ENCODE peak calls at places on chromosome 11, in five cellular contexts. Q, L, F, O and M are unnamed samples.

GRCh38 chr11:17553249-17553546 is 6.1 kb downstream of the OTOG start:
- DNase-seq in F (no peak), Q (peak), O (no peak), L (no peak), M (no peak)

GRCh38 chr11:14029971-14030531 is 67.5 kb downstream of the SPON1 start:
- DNase-seq in L (peak), F (peak), O (peak), Q (no peak), M (peak)

GRCh38 chr11:13111813-13112130 is 102.7 kb downstream of the RASSF10 start:
- DNase-seq in O (no peak), F (no peak), Q (no peak), L (no peak), M (no peak)

GRCh38 chr11:2655834-2656622 is 43.8 kb downstream of the KCNQ1OT1 start:
- DNase-seq in O (peak), Q (no peak), L (no peak), F (no peak), M (peak)

GRCh38 chr11:102546923-102547471 is 16.4 kb upstream of the MMP7 start:
- DNase-seq in L (no peak), F (no peak), O (no peak), Q (no peak), M (no peak)

GRCh38 chr11:65036931-65037330 is 4.1 kb upstream of the SAC3D1 start:
- DNase-seq in Q (no peak), O (no peak), L (no peak), F (peak), M (peak)

GRCh38 chr11:34327804-34328631 is 29.8 kb downstream of the ABTB2 start:
- DNase-seq in O (no peak), L (no peak), F (no peak), Q (no peak), M (peak)

GRCh38 chr11:107898270-107898669 is 30.0 kb upstream of the RAB39A start:
- DNase-seq in Q (peak), O (peak), L (peak), F (no peak), M (peak)

GRCh38 chr11:116814502-116814901 is 8.6 kb downstream of the APOA4 start:
- DNase-seq in F (no peak), O (no peak), L (no peak), Q (no peak), M (no peak)

GRCh38 chr11:34567733-34568132 is 53.2 kb upstream of the EHF start:
- DNase-seq in F (no peak), O (no peak), Q (no peak), L (no peak), M (no peak)

GRCh38 chr11:38819986-38820385 is 2221.9 kb upstream of the RAG2 start:
- DNase-seq in F (no peak), Q (no peak), O (no peak), L (no peak), M (no peak)

GRCh38 chr11:134751825-134752224 is 339.8 kb upstream of the B3GAT1 start:
- DNase-seq in F (no peak), L (no peak), O (no peak), Q (no peak), M (no peak)

GRCh38 chr11:107590460-107591097 is 368 bp upstream of the ELMOD1 start:
- DNase-seq in L (no peak), Q (no peak), O (no peak), F (no peak), M (no peak)

GRCh38 chr11:20127671-20128527 is 32.4 kb downstream of the DBX1 start:
- DNase-seq in O (no peak), F (peak), Q (peak), L (peak), M (peak)

GRCh38 chr11:73308963-73309960 is 1.2 kb downstream of the ARHGEF17 start:
- DNase-seq in L (peak), O (peak), Q (peak), F (peak), M (peak)

GRCh38 chr11:34909435-34909834 is 6.7 kb downstream of the APIP start:
- DNase-seq in O (no peak), L (no peak), F (no peak), Q (no peak), M (no peak)

GRCh38 chr11:73157141-73158010 is 15.3 kb upstream of the FCHSD2 start:
- DNase-seq in F (no peak), L (peak), O (no peak), Q (no peak), M (peak)

GRCh38 chr11:72745511-72745910 is 6.7 kb downstream of the ARAP1 start:
- DNase-seq in Q (no peak), L (no peak), F (no peak), O (no peak), M (no peak)

GRCh38 chr11:111933872-111934271 is 3.3 kb upstream of the DIXDC1 start:
- DNase-seq in F (no peak), O (no peak), Q (no peak), L (no peak), M (no peak)

GRCh38 chr11:67470337-67471002 is 1.4 kb upstream of the TMEM134 start:
- DNase-seq in O (no peak), L (no peak), Q (no peak), F (no peak), M (no peak)

GRCh38 chr11:17528181-17528691 is 16.0 kb downstream of the USH1C start:
- DNase-seq in L (no peak), Q (no peak), O (peak), F (peak), M (peak)

GRCh38 chr11:118789501-118790356 is 1.2 kb downstream of the DDX6 start:
- DNase-seq in Q (no peak), L (no peak), F (no peak), O (no peak), M (peak)

GRCh38 chr11:78110351-78110750 is 29.1 kb downstream of the ALG8 start:
- DNase-seq in Q (no peak), F (no peak), L (no peak), O (no peak), M (no peak)

GRCh38 chr11:100546714-100547113 is 140.4 kb upstream of the ARHGAP42 start:
- DNase-seq in Q (peak), O (no peak), F (no peak), L (no peak), M (peak)

GRCh38 chr11:80720295-80720694 is 1279.5 kb upstream of the TENM4 start:
- DNase-seq in Q (no peak), O (no peak), F (no peak), L (no peak), M (no peak)

GRCh38 chr11:1112351-1113191 is 37.9 kb downstream of the MUC2 start:
- DNase-seq in L (no peak), O (no peak), Q (no peak), F (no peak), M (no peak)

GRCh38 chr11:64844330-64845124 is at the start of gene CDC42BPG:
- DNase-seq in Q (peak), L (no peak), O (no peak), F (peak), M (peak)

GRCh38 chr11:2096001-2096918 is 42.9 kb downstream of the IGF2 start:
- DNase-seq in Q (no peak), O (no peak), L (no peak), F (no peak), M (peak)

GRCh38 chr11:9250139-9250582 is 15.0 kb downstream of the DENND5A start:
- DNase-seq in F (no peak), O (no peak), Q (no peak), L (no peak), M (peak)
- H3K4me3 ChIP-seq in F (no peak), O (no peak), Q (no peak), L (no peak), M (no peak)

GRCh38 chr11:46675288-46675851 is 25.0 kb downstream of the ARHGAP1 start:
- DNase-seq in F (peak), Q (peak), L (no peak), O (no peak), M (peak)
- TF ChIP-seq CTCF in F (no peak), Q (no peak), L (peak), O (no peak), M (peak)

GRCh38 chr11:75868990-75869389 is 54.0 kb downstream of the UVRAG start:
- DNase-seq in O (no peak), Q (peak), L (no peak), F (no peak), M (no peak)

GRCh38 chr11:75874942-75875341 is 59.9 kb downstream of the UVRAG start:
- DNase-seq in L (no peak), F (no peak), Q (no peak), O (no peak), M (no peak)

GRCh38 chr11:75869661-75870455 is 54.8 kb downstream of the UVRAG start:
- DNase-seq in F (no peak), L (no peak), Q (no peak), O (no peak), M (no peak)

GRCh38 chr11:75873417-75874148 is 58.6 kb downstream of the UVRAG start:
- DNase-seq in F (no peak), L (no peak), Q (no peak), O (no peak), M (no peak)

DNA sequence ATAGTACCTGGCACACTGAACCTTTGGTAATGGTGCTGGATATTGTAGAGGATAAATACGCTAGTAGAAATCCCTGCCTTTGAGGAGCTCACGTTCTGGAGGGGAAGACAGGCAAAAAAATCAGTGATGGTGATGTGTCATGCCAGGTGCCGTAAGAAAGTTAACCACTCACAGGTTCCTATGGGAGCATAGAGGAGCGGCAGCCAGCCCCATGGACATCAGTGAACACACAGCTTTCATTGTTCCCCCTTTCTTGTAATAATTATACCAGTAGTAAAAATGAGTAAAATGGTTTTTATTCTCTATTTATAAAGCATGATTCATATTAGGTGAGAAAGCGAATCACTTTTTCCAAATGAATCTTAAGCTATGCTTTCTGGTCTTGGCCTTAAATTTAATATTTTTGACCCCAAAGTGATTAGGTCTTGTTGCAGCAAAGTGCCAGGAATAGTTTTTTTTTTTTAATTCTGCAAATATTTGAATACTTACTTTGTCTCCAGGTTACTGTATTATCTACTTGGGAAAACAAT is 57.9 kb downstream of the UVRAG start:
- DNase-seq in O (no peak), F (no peak), Q (no peak), L (no peak), M (no peak)
- H3K4me3 ChIP-seq in O (no peak), F (no peak), Q (no peak), L (no peak), M (no peak)

GRCh38 chr11:5452712-5453111 is 3.6 kb downstream of the OR51I2 start:
- DNase-seq in O (no peak), F (no peak), L (no peak), Q (no peak), M (no peak)
- TF ChIP-seq CTCF in O (no peak), F (no peak), L (no peak), Q (no peak), M (no peak)

GRCh38 chr11:47987310-47987709 is 7.0 kb downstream of the PTPRJ start:
- DNase-seq in O (no peak), L (no peak), Q (no peak), F (no peak), M (no peak)
- H3K4me3 ChIP-seq in O (no peak), L (no peak), Q (no peak), F (no peak), M (no peak)

DNA sequence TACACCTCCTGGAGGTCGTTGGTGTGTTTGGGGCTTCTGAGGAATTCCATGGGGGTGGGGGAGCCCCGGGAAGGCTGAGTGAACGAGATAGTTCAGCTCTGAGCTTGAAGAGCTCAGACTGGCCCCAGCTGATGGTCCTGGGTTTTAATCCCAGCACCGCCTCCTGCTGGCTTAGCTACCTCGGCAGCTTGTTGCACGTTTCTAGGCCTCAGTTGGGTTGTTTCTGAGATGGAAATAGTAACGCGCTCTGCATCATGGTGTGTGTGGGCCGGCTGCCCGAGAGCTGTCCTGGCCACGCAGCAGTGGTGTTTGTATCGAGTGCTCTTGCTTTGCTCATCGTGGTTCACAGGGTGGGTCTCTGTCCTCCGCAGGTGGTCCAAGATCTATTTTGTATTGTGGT is 37.4 kb downstream of the TPCN2 start:
- DNase-seq in F (no peak), L (no peak), O (no peak), Q (no peak), M (peak)
- TF ChIP-seq CTCF in F (no peak), L (no peak), O (peak), Q (no peak), M (no peak)